ENCODE peak calls at places on chromosome 21, in six cellular contexts. I is T-helper 9 cell, Y is EH, N is fibroblast of gingiva, V is foreskin melanocyte, O is tibial nerve. R is an unnamed sample.
A peak's percentile ranks its signal among the peaks of the same experiment; 100 is the strongest.

GRCh38 chr21:17512245-17513213 is at the start of gene CXADR:
- DNase-seq in O (no peak), N (no peak), I (peak; percentile 71), V (peak; percentile 24), Y (no peak), R (peak; percentile 55)

GRCh38 chr21:21807598-21807903 is 809.3 kb downstream of the NCAM2 start:
- DNase-seq in I (no peak), V (no peak), N (no peak), Y (no peak), O (no peak), R (no peak)

GRCh38 chr21:42164064-42164789 is 54.7 kb upstream of the ABCG1 start:
- DNase-seq in I (peak; percentile 38), V (no peak), Y (peak; percentile 9), N (no peak), O (peak; percentile 67), R (no peak)

GRCh38 chr21:44911384-44912157 is 9.1 kb downstream of the ITGB2 start:
- DNase-seq in O (peak; percentile 70), Y (no peak), N (no peak), I (peak; percentile 48), V (peak; percentile 51), R (no peak)

GRCh38 chr21:45228171-45228641 is 59.5 kb downstream of the POFUT2 start:
- DNase-seq in V (peak; percentile 93), N (peak; percentile 92), O (peak; percentile 67), Y (peak; percentile 99), I (peak; percentile 57), R (no peak)

GRCh38 chr21:33121715-33122475 is 52.0 kb downstream of the OLIG1 start:
- DNase-seq in N (no peak), O (no peak), V (no peak), Y (peak; percentile 14), I (no peak), R (no peak)

GRCh38 chr21:39030127-39030884 is 152.9 kb downstream of the PSMG1 start:
- DNase-seq in V (no peak), Y (no peak), O (no peak), N (no peak), I (no peak), R (no peak)

GRCh38 chr21:38039369-38039768 is 123.1 kb upstream of the KCNJ6 start:
- DNase-seq in I (no peak), V (no peak), O (no peak), Y (no peak), N (no peak), R (no peak)

GRCh38 chr21:43733529-43734071 is 14.7 kb downstream of the PDXK start:
- DNase-seq in V (no peak), I (peak; percentile 34), Y (peak; percentile 57), N (peak; percentile 23), O (peak; percentile 59), R (no peak)

GRCh38 chr21:15754640-15755039 is 24.9 kb downstream of the USP25 start:
- DNase-seq in V (no peak), N (peak; percentile 37), I (no peak), Y (peak; percentile 56), O (no peak), R (no peak)

GRCh38 chr21:17514124-17514481 is 1.3 kb downstream of the CXADR start:
- DNase-seq in V (no peak), I (no peak), N (no peak), Y (no peak), O (no peak), R (no peak)

GRCh38 chr21:18467715-18468114 is 64.1 kb upstream of the TMPRSS15 start:
- DNase-seq in V (no peak), I (no peak), N (no peak), Y (no peak), O (no peak), R (no peak)

GRCh38 chr21:39066829-39067785 is 116.1 kb downstream of the PSMG1 start:
- DNase-seq in O (no peak), I (no peak), Y (peak; percentile 22), V (no peak), N (no peak), R (no peak)

GRCh38 chr21:42613756-42614155 is 39.7 kb upstream of the PDE9A start:
- DNase-seq in V (no peak), Y (no peak), I (no peak), N (no peak), O (no peak), R (no peak)

GRCh38 chr21:38740131-38740530 is 65.6 kb upstream of the ETS2 start:
- DNase-seq in I (no peak), O (no peak), Y (peak; percentile 36), N (no peak), V (peak; percentile 73), R (no peak)

GRCh38 chr21:22575165-22575584 is 1577.0 kb downstream of the NCAM2 start:
- DNase-seq in Y (no peak), I (no peak), N (no peak), V (no peak), O (no peak), R (no peak)

GRCh38 chr21:27043377-27043776 is 76.5 kb upstream of the ADAMTS5 start:
- DNase-seq in V (no peak), O (no peak), Y (no peak), I (no peak), N (no peak), R (no peak)

GRCh38 chr21:42455754-42456440 is 40.1 kb downstream of the RSPH1 start:
- DNase-seq in O (no peak), V (no peak), N (no peak), I (no peak), Y (no peak), R (no peak)

GRCh38 chr21:36437745-36438128 is 42.2 kb downstream of the CLDN14 start:
- DNase-seq in I (no peak), Y (peak; percentile 88), O (no peak), V (no peak), N (no peak), R (no peak)

GRCh38 chr21:33418686-33419085 is 15.5 kb downstream of the IFNGR2 start:
- DNase-seq in N (peak; percentile 63), V (no peak), I (no peak), Y (no peak), O (peak; percentile 82), R (no peak)

GRCh38 chr21:40014394-40014793 is 147.2 kb downstream of the PCP4 start:
- DNase-seq in I (no peak), N (no peak), Y (no peak), V (no peak), O (no peak), R (no peak)

GRCh38 chr21:38760762-38761155 is 45.0 kb upstream of the ETS2 start:
- DNase-seq in I (no peak), N (no peak), O (no peak), V (no peak), Y (no peak), R (no peak)

GRCh38 chr21:45293726-45294401 is 6.2 kb upstream of the POFUT2 start:
- DNase-seq in O (no peak), N (no peak), Y (no peak), I (no peak), V (no peak), R (no peak)

GRCh38 chr21:34219334-34220020 is 144.3 kb upstream of the KCNE2 start:
- DNase-seq in Y (peak; percentile 22), N (no peak), O (no peak), I (no peak), V (no peak), R (no peak)

GRCh38 chr21:41438425-41439113 is 12.5 kb downstream of the MX1 start:
- DNase-seq in Y (no peak), V (no peak), I (no peak), O (no peak), N (no peak), R (no peak)

GRCh38 chr21:36450511-36450910 is 29.4 kb downstream of the CLDN14 start:
- DNase-seq in N (no peak), Y (peak; percentile 59), O (no peak), I (no peak), V (no peak), R (no peak)

GRCh38 chr21:34298797-34299539 is 64.8 kb upstream of the KCNE2 start:
- DNase-seq in Y (no peak), N (peak; percentile 74), I (no peak), O (no peak), V (no peak), R (no peak)

GRCh38 chr21:26810266-26810665 is 34.9 kb downstream of the ADAMTS1 start:
- DNase-seq in V (no peak), I (no peak), Y (no peak), N (no peak), O (no peak), R (no peak)

GRCh38 chr21:37658121-37658993 is 257.9 kb downstream of the KCNJ6 start:
- DNase-seq in I (no peak), V (no peak), N (no peak), O (no peak), Y (peak; percentile 22), R (no peak)

GRCh38 chr21:42513151-42513984 is at the start of gene SLC37A1:
- DNase-seq in I (peak; percentile 28), N (no peak), V (no peak), O (no peak), Y (no peak), R (no peak)

GRCh38 chr21:44375281-44375651 is 21.8 kb downstream of the TRPM2 start:
- DNase-seq in Y (no peak), O (peak; percentile 24), V (no peak), I (no peak), N (no peak), R (no peak)

GRCh38 chr21:37550618-37551405 is 184.2 kb downstream of the DYRK1A start:
- DNase-seq in Y (no peak), I (no peak), N (no peak), O (no peak), V (no peak), R (no peak)

GRCh38 chr21:46229133-46229922 is 754 bp upstream of the LSS start:
- DNase-seq in I (no peak), V (no peak), O (no peak), N (no peak), Y (no peak), R (peak; percentile 53)

GRCh38 chr21:25273945-25274344 is 333.3 kb downstream of the MRPL39 start:
- DNase-seq in N (no peak), I (no peak), O (no peak), V (no peak), Y (no peak), R (no peak)

GRCh38 chr21:24895885-24896734 is 711.2 kb downstream of the MRPL39 start:
- DNase-seq in Y (peak; percentile 0), I (no peak), V (no peak), N (no peak), O (peak; percentile 9), R (no peak)

GRCh38 chr21:25062061-25062460 is 545.2 kb downstream of the MRPL39 start:
- DNase-seq in I (no peak), N (no peak), Y (no peak), V (no peak), O (no peak), R (no peak)

R was measured in NCI-H510A.